ENCODE peak calls at places on chromosome 3, in six cellular contexts. Z is activated naive CD8-positive, alpha-beta T cell treated with anti-CD3 and anti-CD28 coated beads, Interleukin-2, amount 50 U/mL, for 24 hours; S is RPMI7951; V is CD4-positive, alpha-beta T cell; A is NCI-H1105 treated with DMSO at 0.1 percent for 48 hours; W is activated T-helper 1 cell treated with anti-CD3 and anti-CD28 coated beads, Interleukin-2, amount 50 U/mL, for 16 hours. L is an unnamed sample.
A peak's percentile ranks its signal among the peaks of the same experiment; 100 is the strongest.

GRCh38 chr3:149276621-149277020 is 55.0 kb upstream of the CP start:
- DNase-seq in S (no peak), Z (no peak), W (no peak), V (no peak), A (no peak), L (no peak)

GRCh38 chr3:150921207-150921606 is 16.0 kb upstream of the MINDY4B start:
- DNase-seq in S (peak; percentile 11), V (no peak), A (no peak), Z (no peak), W (no peak), L (no peak)

GRCh38 chr3:112097378-112097777 is 11.2 kb downstream of the C3orf52 start:
- DNase-seq in V (no peak), W (no peak), Z (no peak), A (peak; percentile 64), S (peak; percentile 98), L (peak; percentile 100)

GRCh38 chr3:158105124-158105709 is 1.0 kb downstream of the SHOX2 start:
- DNase-seq in S (peak; percentile 66), Z (no peak), V (no peak), A (peak; percentile 56), W (no peak), L (peak; percentile 65)

GRCh38 chr3:195893516-195893915 is 14.8 kb downstream of the TNK2 start:
- DNase-seq in A (no peak), W (no peak), Z (no peak), V (no peak), S (no peak), L (no peak)

GRCh38 chr3:101203411-101203810 is 117.0 kb downstream of the IMPG2 start:
- DNase-seq in W (no peak), V (no peak), A (no peak), Z (no peak), S (peak; percentile 53), L (peak; percentile 81)

GRCh38 chr3:1294566-1294965 is 201.7 kb downstream of the CNTN6 start:
- DNase-seq in W (no peak), A (no peak), V (no peak), Z (no peak), S (no peak), L (no peak)

GRCh38 chr3:64741344-64741743 is 53.5 kb upstream of the ADAMTS9 start:
- DNase-seq in Z (no peak), W (no peak), V (no peak), S (no peak), A (no peak), L (no peak)

GRCh38 chr3:48402907-48403306 is 27.0 kb downstream of the PLXNB1 start:
- DNase-seq in A (no peak), V (no peak), S (no peak), Z (no peak), W (no peak), L (no peak)

GRCh38 chr3:123632161-123632655 is 47.4 kb upstream of the HACD2 start:
- DNase-seq in A (no peak), Z (no peak), W (no peak), V (no peak), S (peak; percentile 20), L (peak; percentile 55)

GRCh38 chr3:127589600-127590281 is 792 bp downstream of the TPRA1 start:
- DNase-seq in W (no peak), S (peak; percentile 41), Z (peak; percentile 23), A (no peak), V (no peak), L (peak; percentile 23)

GRCh38 chr3:106438916-106439315 is 570.1 kb upstream of the CBLB start:
- DNase-seq in S (no peak), Z (no peak), A (peak; percentile 89), W (no peak), V (no peak), L (no peak)

GRCh38 chr3:192772495-192772894 is 45.2 kb upstream of the FGF12 start:
- DNase-seq in V (no peak), S (peak; percentile 47), Z (peak; percentile 3), W (no peak), A (peak; percentile 57), L (peak; percentile 49)

GRCh38 chr3:17412950-17413530 is 329.4 kb downstream of the TBC1D5 start:
- DNase-seq in V (no peak), A (peak; percentile 72), W (no peak), S (peak; percentile 50), Z (no peak), L (peak; percentile 45)

GRCh38 chr3:139173372-139174108 is 128.8 kb upstream of the PRR23C start:
- DNase-seq in Z (no peak), S (peak; percentile 84), V (no peak), W (no peak), A (no peak), L (peak; percentile 11)

GRCh38 chr3:193367868-193368267 is 10.7 kb downstream of the ATP13A5 start:
- DNase-seq in W (no peak), V (no peak), A (no peak), Z (no peak), S (no peak), L (no peak)

GRCh38 chr3:128800241-128801187 is 74.5 kb downstream of the RAB7A start:
- DNase-seq in W (no peak), Z (peak; percentile 60), A (no peak), S (peak; percentile 24), V (no peak), L (no peak)

GRCh38 chr3:29775352-29775751 is 494.5 kb downstream of the RBMS3 start:
- DNase-seq in W (no peak), S (no peak), A (no peak), Z (no peak), V (no peak), L (no peak)

GRCh38 chr3:171770689-171771620 is 39.3 kb downstream of the PLD1 start:
- DNase-seq in A (no peak), V (no peak), W (no peak), S (peak; percentile 89), Z (no peak), L (peak; percentile 53)

GRCh38 chr3:5463986-5464385 is 276.5 kb downstream of the EDEM1 start:
- DNase-seq in V (no peak), S (no peak), Z (no peak), W (no peak), A (no peak), L (no peak)

GRCh38 chr3:125194849-125195601 is 17.5 kb downstream of the SLC12A8 start:
- DNase-seq in A (no peak), Z (no peak), W (no peak), S (peak; percentile 92), V (no peak), L (peak; percentile 81)

GRCh38 chr3:155308831-155309230 is 15.3 kb upstream of the STRIT1 start:
- DNase-seq in S (peak; percentile 33), A (no peak), W (no peak), V (no peak), Z (no peak), L (peak; percentile 66)

GRCh38 chr3:151395806-151396205 is 11.3 kb upstream of the P2RY12 start:
- DNase-seq in S (peak; percentile 76), Z (no peak), V (no peak), W (no peak), A (no peak), L (peak; percentile 82)

GRCh38 chr3:60636846-60637245 is 614.4 kb downstream of the FHIT start:
- DNase-seq in V (no peak), Z (no peak), S (peak; percentile 17), W (no peak), A (no peak), L (no peak)

GRCh38 chr3:183281126-183281797 is 28.2 kb downstream of the B3GNT5 start:
- DNase-seq in A (no peak), V (no peak), W (no peak), S (peak; percentile 42), Z (no peak), L (no peak)

GRCh38 chr3:27560484-27561056 is 76.4 kb upstream of the SLC4A7 start:
- DNase-seq in Z (no peak), S (no peak), V (no peak), A (no peak), W (no peak), L (no peak)

GRCh38 chr3:194251007-194251406 is 100.1 kb downstream of the CPN2 start:
- DNase-seq in A (no peak), S (no peak), Z (no peak), W (no peak), V (no peak), L (no peak)

GRCh38 chr3:131299836-131300235 is 81.7 kb upstream of the NUDT16 start:
- DNase-seq in S (no peak), W (no peak), A (no peak), Z (no peak), V (no peak), L (no peak)

GRCh38 chr3:25462495-25462894 is 34.4 kb downstream of the RARB start:
- DNase-seq in V (no peak), Z (no peak), A (no peak), W (no peak), S (no peak), L (no peak)

GRCh38 chr3:187288176-187288893 is 3.2 kb downstream of the MASP1 start:
- DNase-seq in V (no peak), S (no peak), W (no peak), Z (no peak), A (no peak), L (no peak)

GRCh38 chr3:10354373-10355015 is 33.6 kb upstream of the SEC13 start:
- DNase-seq in A (no peak), W (no peak), S (no peak), Z (no peak), V (no peak), L (peak; percentile 42)

GRCh38 chr3:52682016-52682415 is 3.7 kb downstream of the PBRM1 start:
- DNase-seq in A (no peak), Z (peak; percentile 23), W (peak; percentile 5), S (peak; percentile 68), V (no peak), L (peak; percentile 79)

GRCh38 chr3:156619376-156619775 is 55.0 kb upstream of the TIPARP start:
- DNase-seq in V (no peak), S (no peak), A (no peak), W (no peak), Z (no peak), L (no peak)

GRCh38 chr3:184257083-184257915 is 4.1 kb downstream of the CAMK2N2 start:
- DNase-seq in A (no peak), Z (no peak), W (no peak), S (no peak), V (no peak), L (no peak)

GRCh38 chr3:177357352-177358084 is 160.2 kb upstream of the TBL1XR1 start:
- DNase-seq in W (no peak), V (no peak), A (peak; percentile 18), S (peak; percentile 97), Z (no peak), L (peak; percentile 89)

GRCh38 chr3:139499536-139499935 is 23.2 kb upstream of the RBP2 start:
- DNase-seq in W (no peak), S (no peak), Z (no peak), V (no peak), A (no peak), L (no peak)

GRCh38 chr3:124202754-124203153 is 210.8 kb upstream of the ROPN1 start:
- DNase-seq in V (no peak), Z (no peak), S (no peak), W (no peak), A (no peak), L (no peak)

L was measured in EL.